ENCODE peak calls at places on chromosomes 1 and 21, in five cellular contexts. Q is HCT116, Y is A549, R is H1, K is HepG2. M is an unnamed sample.

GRCh38 chr1:26493905-26494304 is 21.7 kb downstream of the HMGN2 start:
- DNase-seq in Q (no peak), Y (no peak), R (no peak), K (no peak), M (no peak)

GRCh38 chr1:50110656-50111055 is 1.9 kb downstream of the ELAVL4 start:
- DNase-seq in Q (no peak), Y (no peak), R (no peak), K (no peak), M (no peak)

GRCh38 chr1:24231701-24232100 is 44.6 kb upstream of the IFNLR1 start:
- DNase-seq in Q (no peak), Y (no peak), R (no peak), K (no peak), M (no peak)

GRCh38 chr1:63732666-63733065 is 41.2 kb upstream of the ROR1 start:
- DNase-seq in Q (no peak), Y (no peak), R (no peak), K (no peak), M (peak)

GRCh38 chr1:248404024-248404423 is 1.2 kb downstream of the OR2T1 start:
- DNase-seq in Q (peak), Y (peak), R (no peak), K (no peak), M (peak)

GRCh38 chr1:53890522-53890941 is 935 bp upstream of the YIPF1 start:
- DNase-seq in Q (no peak), Y (no peak), R (no peak), K (no peak), M (no peak)

GRCh38 chr21:42010507-42011493 is 640 bp upstream of the ZBTB21 start:
- DNase-seq in Q (no peak), Y (peak), R (no peak), K (peak), M (no peak)

GRCh38 chr1:86823821-86824500 is 90.0 kb downstream of the SELENOF start:
- DNase-seq in Q (no peak), Y (no peak), R (no peak), K (peak), M (no peak)

GRCh38 chr1:27382950-27383627 is at the start of gene CD164L2:
- DNase-seq in Q (no peak), Y (no peak), R (peak), K (no peak), M (no peak)

GRCh38 chr1:110060034-110060661 is 10.3 kb downstream of the ALX3 start:
- DNase-seq in Q (no peak), Y (peak), R (peak), K (peak), M (no peak)

GRCh38 chr1:37282763-37283162 is 191.6 kb upstream of the ZC3H12A start:
- DNase-seq in Q (no peak), Y (no peak), R (no peak), K (no peak), M (no peak)

GRCh38 chr1:201062511-201063189 is 39.1 kb upstream of the KIF21B start:
- DNase-seq in Q (no peak), Y (no peak), R (no peak), K (no peak), M (no peak)

GRCh38 chr1:44828003-44828651 is 14.9 kb downstream of the PTCH2 start:
- DNase-seq in Q (no peak), Y (no peak), R (no peak), K (no peak), M (no peak)

GRCh38 chr1:236156512-236157208 is 14.3 kb downstream of the GPR137B start:
- DNase-seq in Q (no peak), Y (no peak), R (no peak), K (no peak), M (no peak)

GRCh38 chr1:239858058-239858457 is 233.6 kb upstream of the FMN2 start:
- DNase-seq in Q (no peak), Y (peak), R (no peak), K (no peak), M (no peak)

GRCh38 chr1:66278260-66279046 is 255.5 kb upstream of the SGIP1 start:
- DNase-seq in Q (no peak), Y (no peak), R (no peak), K (no peak), M (no peak)

GRCh38 chr1:37945743-37946702 is 830 bp downstream of the INPP5B start:
- DNase-seq in Q (no peak), Y (peak), R (no peak), K (peak), M (peak)

GRCh38 chr1:25700124-25700523 is 83.5 kb downstream of the MAN1C1 start:
- DNase-seq in Q (no peak), Y (no peak), R (no peak), K (no peak), M (peak)

GRCh38 chr1:186244825-186245224 is 130.2 kb downstream of the TPR start:
- DNase-seq in Q (no peak), Y (no peak), R (peak), K (peak), M (no peak)

GRCh38 chr1:11059990-11060948 is at the start of gene SRM:
- DNase-seq in Q (peak), Y (peak), R (peak), K (peak), M (peak)
- TF ChIP-seq CEBPB in Q (no peak), Y (no peak), R (no peak), K (no peak), M (no peak)

DNA sequence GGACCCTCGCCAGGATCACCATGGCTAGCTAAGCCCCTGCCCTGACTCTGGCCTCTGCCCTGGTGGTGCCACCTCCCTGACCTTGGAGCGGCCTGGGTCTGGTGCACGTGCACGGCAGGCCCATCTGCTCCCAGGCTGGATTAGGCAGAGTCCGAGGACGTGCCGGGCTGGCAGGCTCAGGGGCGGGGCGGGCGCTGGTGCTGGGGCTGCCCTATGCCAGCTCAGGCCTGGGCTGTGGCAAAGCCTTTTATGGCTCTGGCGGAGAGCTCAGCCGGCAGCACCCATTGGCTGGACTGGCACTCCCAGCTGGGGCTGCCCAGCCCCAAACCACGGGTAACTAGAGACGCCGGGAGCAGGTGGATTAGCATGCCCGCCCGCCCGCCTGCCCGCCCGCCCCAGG is 17.1 kb upstream of the EDN2 start:
- DNase-seq in Q (no peak), Y (no peak), R (no peak), K (no peak), M (no peak)
- TF ChIP-seq CEBPB in Q (no peak), Y (no peak), R (no peak), K (no peak), M (no peak)

DNA sequence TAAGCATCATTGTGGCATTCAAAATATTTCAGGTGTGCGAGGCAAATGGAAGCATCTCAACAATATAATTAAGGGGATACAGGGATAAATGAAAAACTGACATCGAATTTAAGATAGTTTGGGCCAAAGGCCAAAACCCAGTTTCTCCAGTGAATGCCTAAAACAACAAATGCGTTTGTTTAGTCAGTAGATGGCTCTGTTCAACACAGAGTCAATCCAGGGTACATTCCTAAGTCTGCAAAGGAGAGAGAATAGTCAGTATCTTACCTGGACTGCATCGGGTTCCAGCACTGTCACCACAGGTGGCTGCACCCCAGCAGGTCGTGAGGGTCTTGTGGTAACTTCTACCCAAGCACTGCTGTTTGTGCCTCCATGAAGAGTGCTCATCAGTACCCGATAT is 321.1 kb downstream of the KCTD3 start:
- DNase-seq in Q (no peak), Y (no peak), R (no peak), K (no peak), M (no peak)
- TF ChIP-seq CEBPB in Q (no peak), Y (no peak), R (no peak), K (no peak), M (no peak)

GRCh38 chr1:89607888-89608626 is 24.9 kb upstream of the LRRC8C start:
- DNase-seq in Q (no peak), Y (no peak), R (no peak), K (no peak), M (peak)

GRCh38 chr1:89609339-89609725 is 23.6 kb upstream of the LRRC8C start:
- DNase-seq in Q (no peak), Y (no peak), R (no peak), K (no peak), M (no peak)

GRCh38 chr1:89607156-89607555 is 25.8 kb upstream of the LRRC8C start:
- DNase-seq in Q (no peak), Y (no peak), R (no peak), K (no peak), M (no peak)

GRCh38 chr1:89609781-89610456 is 23.0 kb upstream of the LRRC8C start:
- DNase-seq in Q (no peak), Y (no peak), R (no peak), K (peak), M (no peak)

DNA sequence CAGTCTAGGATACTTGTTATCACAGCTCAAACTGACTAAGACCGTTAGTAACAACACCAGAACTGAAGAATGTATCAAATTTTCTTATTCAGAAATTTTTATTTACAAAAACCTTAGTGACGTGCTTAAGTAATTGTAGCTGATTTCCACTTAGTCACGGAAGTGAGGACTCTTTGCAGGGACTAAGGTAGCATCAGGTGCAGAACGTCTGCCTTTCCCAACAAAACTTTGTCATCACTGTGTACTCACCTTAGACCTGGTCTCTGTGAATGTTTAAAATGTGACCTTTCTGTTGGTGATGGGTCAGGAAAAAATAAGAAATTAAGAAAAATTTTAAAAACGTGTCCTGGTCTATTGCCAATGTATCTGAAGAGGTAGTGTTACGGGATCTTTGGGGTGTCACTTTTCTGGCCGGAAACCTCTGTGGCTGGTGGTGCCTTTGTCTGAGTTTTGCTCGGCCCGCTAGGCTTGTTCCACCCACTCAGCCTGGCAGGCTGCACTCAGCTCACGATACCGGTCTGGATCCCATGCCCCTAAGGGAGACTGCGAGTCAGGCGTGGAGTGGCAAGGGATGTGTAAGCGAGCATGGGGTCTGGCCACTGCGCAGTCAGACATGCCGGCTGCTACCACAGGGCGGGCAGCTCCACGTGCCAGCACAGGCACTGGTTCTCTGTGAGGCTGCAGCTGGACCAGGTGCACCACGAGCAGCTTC is 24.1 kb upstream of the LRRC8C start:
- DNase-seq in Q (no peak), Y (no peak), R (no peak), K (no peak), M (no peak)
- TF ChIP-seq CEBPB in Q (no peak), Y (no peak), R (no peak), K (no peak), M (no peak)